ENCODE peak calls at places on chromosomes 4 and X, in four cellular contexts. Y is stimulated activated CD4-positive, alpha-beta T cell treated with anti-CD3 and anti-CD28 coated beads, Interleukin-1b, Interleukin-23, amount 100 ng/mL, for 1 hour; L is thyroid gland; I is NCI-H510A treated with DMSO at 0.1 percent for 48 hours. F is an unnamed sample.
A peak's percentile ranks its signal among the peaks of the same experiment; 100 is the strongest.

GRCh38 chrX:65894138-65894537 is 145.7 kb downstream of the VSIG4 start:
- DNase-seq in Y (no peak), L (no peak), I (no peak), F (no peak)

GRCh38 chr4:130985371-130985770 is 1889.4 kb downstream of the C4orf33 start:
- DNase-seq in Y (no peak), L (no peak), I (no peak), F (peak; percentile 48)

GRCh38 chr4:118398226-118399090 is 45.7 kb upstream of the PRSS12 start:
- DNase-seq in Y (no peak), L (no peak), I (no peak), F (peak; percentile 5)

GRCh38 chrX:126900937-126901336 is 81.4 kb downstream of the PRR32 start:
- DNase-seq in Y (no peak), L (no peak), I (no peak), F (no peak)

GRCh38 chr4:105058177-105058812 is 88.4 kb upstream of the TET2 start:
- DNase-seq in Y (no peak), L (no peak), I (no peak), F (no peak)

GRCh38 chrX:40852573-40852972 is 117.2 kb upstream of the MED14 start:
- DNase-seq in Y (no peak), L (no peak), I (no peak), F (peak; percentile 50)

GRCh38 chr4:37726666-37727065 is 40.5 kb upstream of the RELL1 start:
- DNase-seq in Y (no peak), L (no peak), I (no peak), F (no peak)

GRCh38 chr4:121370729-121371325 is 10.0 kb downstream of the QRFPR start:
- DNase-seq in Y (no peak), L (peak; percentile 52), I (peak; percentile 18), F (peak; percentile 64)

GRCh38 chr4:26412381-26413372 is 77.6 kb downstream of the CCKAR start:
- DNase-seq in Y (no peak), L (peak; percentile 83), I (no peak), F (peak; percentile 32)

GRCh38 chr4:76212301-76212700 is 1.3 kb downstream of the SCARB2 start:
- DNase-seq in Y (no peak), L (peak; percentile 50), I (peak; percentile 23), F (peak; percentile 25)